ENCODE peak calls at places on chromosomes 13 and 19, in seven cellular contexts. P is amniotic stem cell, J is breast epithelium, W is mucosa of gallbladder, A is hepatic stellate cell, K is small intestine, C is epithelial cell of esophagus. I is an unnamed sample.

GRCh38 chr19:48713041-48713863 is 6.3 kb downstream of the MAMSTR start:
- DNase-seq in P (no peak), J (no peak), W (no peak), A (peak), K (no peak), C (peak), I (peak)

GRCh38 chr13:105763851-105764250 is 771.6 kb downstream of the EFNB2 start:
- DNase-seq in P (no peak), J (no peak), W (no peak), A (no peak), K (no peak), C (peak), I (no peak)

GRCh38 chr13:29170451-29171082 is 350.4 kb downstream of the MTUS2 start:
- DNase-seq in P (no peak), J (no peak), W (no peak), A (no peak), K (no peak), C (no peak), I (no peak)

GRCh38 chr13:94073006-94073744 is 406.3 kb downstream of the DCT start:
- DNase-seq in P (peak), J (no peak), W (no peak), A (peak), K (no peak), C (no peak), I (no peak)

GRCh38 chr13:48436661-48437242 is 23.8 kb upstream of the LPAR6 start:
- DNase-seq in P (no peak), J (no peak), W (no peak), A (no peak), K (no peak), C (peak), I (no peak)

GRCh38 chr19:51607077-51607476 is 23.1 kb downstream of the SIGLEC5 start:
- DNase-seq in P (no peak), J (no peak), W (no peak), A (no peak), K (no peak), C (no peak), I (no peak)

GRCh38 chr13:80116107-80116506 is 224.8 kb downstream of the SPRY2 start:
- DNase-seq in P (peak), J (no peak), W (no peak), A (no peak), K (no peak), C (peak), I (no peak)

GRCh38 chr13:80011448-80012212 is 329.3 kb downstream of the SPRY2 start:
- DNase-seq in P (no peak), J (no peak), W (peak), A (no peak), K (peak), C (no peak), I (no peak)

GRCh38 chr13:23868521-23868920 is 20.7 kb downstream of the MIPEP start:
- DNase-seq in P (no peak), J (no peak), W (no peak), A (no peak), K (no peak), C (peak), I (no peak)

I was measured in H9.